ENCODE peak calls at places on chromosomes 12 and 14, in five cellular contexts. One of them, this sample, is unnamed.

GRCh38 chr12:64461634-64462414 is 9.9 kb downstream of the TBK1 start:
- DNase-seq in heart right ventricle: no peak
- DNase-seq in uterus: no peak
- DNase-seq in heart left ventricle: no peak
- DNase-seq in MM.1S: no peak
- DNase-seq in this sample: no peak

GRCh38 chr14:103551338-103551762 is 11.1 kb downstream of the BAG5 start:
- DNase-seq in heart left ventricle: peak; percentile 64
- DNase-seq in heart right ventricle: peak; percentile 65
- DNase-seq in MM.1S: no peak
- DNase-seq in uterus: peak; percentile 83
- DNase-seq in this sample: no peak

GRCh38 chr12:89789862-89790261 is 81.2 kb upstream of the ATP2B1 start:
- DNase-seq in MM.1S: no peak
- DNase-seq in heart left ventricle: no peak
- DNase-seq in uterus: no peak
- DNase-seq in heart right ventricle: no peak
- DNase-seq in this sample: no peak

GRCh38 chr14:104719343-104719742 is 4.7 kb upstream of the ADSS1 start:
- DNase-seq in MM.1S: no peak
- DNase-seq in heart right ventricle: no peak
- DNase-seq in uterus: no peak
- DNase-seq in heart left ventricle: no peak
- DNase-seq in this sample: no peak

GRCh38 chr12:42463671-42464070 is 125.9 kb downstream of the PRICKLE1 start:
- DNase-seq in uterus: no peak
- DNase-seq in heart left ventricle: no peak
- DNase-seq in MM.1S: no peak
- DNase-seq in heart right ventricle: no peak
- DNase-seq in this sample: no peak

GRCh38 chr14:32203928-32204357 is 874 bp upstream of the RNU6-8 start:
- DNase-seq in heart right ventricle: no peak
- DNase-seq in MM.1S: no peak
- DNase-seq in uterus: no peak
- DNase-seq in heart left ventricle: no peak
- DNase-seq in this sample: no peak

GRCh38 chr12:122807651-122808050 is 27.6 kb upstream of the HIP1R start:
- DNase-seq in heart right ventricle: no peak
- DNase-seq in uterus: no peak
- DNase-seq in MM.1S: no peak
- DNase-seq in heart left ventricle: no peak
- DNase-seq in this sample: no peak

GRCh38 chr12:93025145-93026103 is 96.3 kb upstream of the EEA1 start:
- DNase-seq in heart right ventricle: no peak
- DNase-seq in heart left ventricle: no peak
- DNase-seq in MM.1S: peak; percentile 74
- DNase-seq in uterus: no peak
- DNase-seq in this sample: no peak

GRCh38 chr14:53156238-53156637 is 3.1 kb upstream of the DDHD1 start:
- DNase-seq in MM.1S: no peak
- DNase-seq in uterus: no peak
- DNase-seq in heart right ventricle: no peak
- DNase-seq in heart left ventricle: no peak
- DNase-seq in this sample: no peak

GRCh38 chr14:56087824-56088571 is 30.2 kb upstream of the PELI2 start:
- DNase-seq in MM.1S: no peak
- DNase-seq in uterus: no peak
- DNase-seq in heart right ventricle: no peak
- DNase-seq in heart left ventricle: no peak
- DNase-seq in this sample: no peak

GRCh38 chr14:51750542-51750941 is 98.8 kb downstream of the FRMD6 start:
- DNase-seq in uterus: no peak
- DNase-seq in heart left ventricle: no peak
- DNase-seq in heart right ventricle: no peak
- DNase-seq in MM.1S: no peak
- DNase-seq in this sample: no peak

GRCh38 chr14:64215274-64215673 is 78.9 kb downstream of the ESR2 start:
- DNase-seq in heart right ventricle: no peak
- DNase-seq in MM.1S: no peak
- DNase-seq in heart left ventricle: no peak
- DNase-seq in uterus: no peak
- DNase-seq in this sample: no peak

GRCh38 chr12:7032990-7033389 is 14.7 kb upstream of the LPCAT3 start:
- DNase-seq in uterus: no peak
- DNase-seq in MM.1S: no peak
- DNase-seq in heart right ventricle: no peak
- DNase-seq in heart left ventricle: no peak
- DNase-seq in this sample: no peak

GRCh38 chr12:68336754-68337343 is 4.7 kb upstream of the MDM1 start:
- DNase-seq in heart left ventricle: no peak
- DNase-seq in heart right ventricle: no peak
- DNase-seq in MM.1S: no peak
- DNase-seq in uterus: no peak
- DNase-seq in this sample: no peak

GRCh38 chr14:70907996-70908917 is 998 bp downstream of the PCNX1 start:
- DNase-seq in heart right ventricle: peak; percentile 62
- DNase-seq in heart left ventricle: peak; percentile 67
- DNase-seq in MM.1S: peak; percentile 20
- DNase-seq in uterus: peak; percentile 54
- DNase-seq in this sample: peak; percentile 42

GRCh38 chr14:57057803-57058202 is 210.9 kb downstream of the EXOC5 start:
- DNase-seq in heart left ventricle: no peak
- DNase-seq in heart right ventricle: no peak
- DNase-seq in MM.1S: no peak
- DNase-seq in uterus: no peak
- DNase-seq in this sample: no peak

GRCh38 chr12:116319851-116320621 is 42.5 kb upstream of the MED13L start:
- DNase-seq in heart left ventricle: peak; percentile 64
- DNase-seq in heart right ventricle: peak; percentile 21
- DNase-seq in MM.1S: peak; percentile 10
- DNase-seq in uterus: peak; percentile 81
- DNase-seq in this sample: no peak

GRCh38 chr12:127809236-127809635 is 457.7 kb upstream of the TMEM132C start:
- DNase-seq in MM.1S: no peak
- DNase-seq in heart left ventricle: no peak
- DNase-seq in uterus: no peak
- DNase-seq in heart right ventricle: no peak
- DNase-seq in this sample: no peak

DNA sequence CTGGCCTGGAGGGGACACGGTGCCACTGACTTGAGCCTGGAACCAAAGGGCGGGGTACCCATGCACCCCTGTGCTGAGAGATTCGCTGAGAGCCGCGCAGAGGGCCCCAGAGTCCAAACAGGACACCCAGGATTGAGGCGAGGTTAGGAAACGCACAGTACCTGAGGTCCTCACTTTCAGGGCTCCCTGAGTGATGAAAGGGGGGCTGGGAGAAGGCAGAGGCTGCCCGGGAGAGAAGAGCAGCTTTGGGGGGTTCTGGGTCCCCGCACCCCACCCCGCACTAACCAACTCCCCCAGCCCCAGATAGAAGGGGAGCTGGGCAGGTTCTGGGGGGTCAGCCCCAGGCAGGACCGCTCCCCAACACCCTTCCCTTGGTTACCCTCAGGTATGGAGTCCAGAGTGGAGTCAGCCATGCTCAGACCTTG is 14.5 kb upstream of the ANKRD9 start:
- DNase-seq in heart right ventricle: no peak
- DNase-seq in uterus: no peak
- DNase-seq in heart left ventricle: no peak
- DNase-seq in MM.1S: no peak
- DNase-seq in this sample: no peak
- H3K4me3 ChIP-seq in heart right ventricle: peak overlapping the region; percentile 62
- H3K4me3 ChIP-seq in uterus: peak overlapping the region; percentile 57
- H3K4me3 ChIP-seq in heart left ventricle: peak overlapping the region; percentile 62
- H3K4me3 ChIP-seq in MM.1S: peak overlapping the region; percentile 51
- H3K4me3 ChIP-seq in this sample: no peak overlapping the region

GRCh38 chr12:46088040-46088439 is 97.7 kb upstream of the SCAF11 start:
- DNase-seq in heart left ventricle: no peak
- DNase-seq in heart right ventricle: no peak
- DNase-seq in uterus: no peak
- DNase-seq in MM.1S: no peak
- DNase-seq in this sample: no peak
- H3K9me3 ChIP-seq in heart left ventricle: peaks cover 9% of the 10 kb centered on the region
- H3K9me3 ChIP-seq in heart right ventricle: no peaks in the 10 kb centered on the region
- H3K9me3 ChIP-seq in uterus: no peaks in the 10 kb centered on the region
- H3K9me3 ChIP-seq in MM.1S: no peaks in the 10 kb centered on the region
- H3K9me3 ChIP-seq in this sample: no peaks in the 10 kb centered on the region

DNA sequence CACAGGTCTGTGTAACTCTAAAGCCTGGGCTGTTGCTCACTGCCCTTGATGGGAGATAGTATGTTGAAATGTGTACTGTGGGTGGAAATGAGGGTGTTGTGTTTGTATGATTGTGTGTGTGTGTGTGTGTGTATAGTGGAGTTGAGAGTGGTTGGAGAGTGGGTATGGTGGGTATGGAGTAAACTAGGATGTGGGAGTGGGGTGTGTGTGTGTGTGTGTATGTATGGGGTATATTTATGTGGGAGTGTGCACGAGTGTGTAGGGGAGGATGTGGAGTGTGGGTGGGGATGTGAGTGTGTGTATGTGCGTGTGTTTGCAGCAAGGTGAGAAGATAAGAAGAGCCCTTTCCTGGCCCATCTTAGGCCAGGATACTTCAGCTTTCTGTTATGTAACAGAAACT is 22.3 kb downstream of the RPH3A start:
- DNase-seq in MM.1S: no peak
- DNase-seq in uterus: no peak
- DNase-seq in heart right ventricle: no peak
- DNase-seq in heart left ventricle: no peak
- DNase-seq in this sample: no peak
- H3K27me3 ChIP-seq in MM.1S: no peaks in the 10 kb centered on the region
- H3K27me3 ChIP-seq in uterus: no peaks in the 10 kb centered on the region
- H3K27me3 ChIP-seq in heart right ventricle: peaks cover 21% of the 10 kb centered on the region
- H3K27me3 ChIP-seq in heart left ventricle: no peaks in the 10 kb centered on the region
- H3K27me3 ChIP-seq in this sample: no peaks in the 10 kb centered on the region

DNA sequence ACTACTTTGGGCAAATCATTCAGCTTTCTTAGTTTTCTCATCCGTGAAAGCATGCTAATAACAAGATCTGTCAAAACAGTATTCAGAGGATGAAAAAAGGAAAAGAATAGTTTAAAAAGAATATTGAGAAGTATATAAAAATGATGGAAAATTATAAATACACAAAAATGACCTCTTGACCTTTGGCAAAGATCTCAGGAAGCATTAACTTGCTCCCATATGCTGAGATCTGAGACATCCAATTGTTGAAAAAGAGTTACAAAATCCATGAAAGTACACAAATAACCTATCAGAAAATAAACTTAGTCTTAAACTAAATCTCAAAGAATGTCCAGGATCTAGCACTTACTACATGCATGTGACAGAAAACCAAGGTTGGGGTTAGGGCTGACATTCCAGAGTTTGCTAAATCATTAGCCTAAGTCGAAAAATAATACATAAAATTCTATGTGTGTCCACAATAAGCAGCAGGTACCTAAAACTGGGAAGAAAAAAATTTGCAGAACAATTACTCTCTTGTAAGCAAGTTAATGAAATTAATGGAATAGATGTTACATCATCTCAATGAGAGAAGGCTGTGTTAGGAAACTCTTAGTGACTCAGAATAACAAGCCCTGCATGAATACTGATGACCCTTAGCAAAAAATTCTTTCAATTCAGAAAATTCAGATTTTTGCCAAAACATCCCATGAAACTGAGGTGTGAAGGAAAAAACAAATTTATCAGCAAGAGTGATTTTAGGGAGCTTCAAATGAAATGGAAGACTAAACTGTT is 3.4 kb downstream of the PAH start:
- DNase-seq in uterus: no peak
- DNase-seq in heart left ventricle: no peak
- DNase-seq in heart right ventricle: no peak
- DNase-seq in MM.1S: no peak
- DNase-seq in this sample: no peak
- H3K4me3 ChIP-seq in uterus: no peak overlapping the region
- H3K4me3 ChIP-seq in heart left ventricle: no peak overlapping the region
- H3K4me3 ChIP-seq in heart right ventricle: no peak overlapping the region
- H3K4me3 ChIP-seq in MM.1S: no peak overlapping the region
- H3K4me3 ChIP-seq in this sample: no peak overlapping the region

GRCh38 chr14:28299227-28299626 is 467.4 kb upstream of the FOXG1 start:
- DNase-seq in heart left ventricle: no peak
- DNase-seq in MM.1S: no peak
- DNase-seq in heart right ventricle: no peak
- DNase-seq in uterus: no peak
- DNase-seq in this sample: no peak
- H3K9me3 ChIP-seq in heart left ventricle: no peaks in the 10 kb centered on the region
- H3K9me3 ChIP-seq in MM.1S: no peaks in the 10 kb centered on the region
- H3K9me3 ChIP-seq in heart right ventricle: no peaks in the 10 kb centered on the region
- H3K9me3 ChIP-seq in uterus: no peaks in the 10 kb centered on the region
- H3K9me3 ChIP-seq in this sample: no peaks in the 10 kb centered on the region

GRCh38 chr12:3463927-3464326 is 27.1 kb upstream of the PRMT8 start:
- DNase-seq in uterus: no peak
- DNase-seq in heart left ventricle: no peak
- DNase-seq in MM.1S: no peak
- DNase-seq in heart right ventricle: no peak
- DNase-seq in this sample: no peak
- H3K27me3 ChIP-seq in uterus: no peaks in the 10 kb centered on the region
- H3K27me3 ChIP-seq in heart left ventricle: no peaks in the 10 kb centered on the region
- H3K27me3 ChIP-seq in MM.1S: peaks cover 51% of the 10 kb centered on the region
- H3K27me3 ChIP-seq in heart right ventricle: no peaks in the 10 kb centered on the region
- H3K27me3 ChIP-seq in this sample: peaks cover 2% of the 10 kb centered on the region